ENCODE peak calls at places on chromosomes 11 and 22, in seven cellular contexts. S, H, A, V, U, W and K are unnamed samples.

GRCh38 chr22:36369004-36369921 is 18.5 kb downstream of the MYH9 start:
- DNase-seq in S (no peak), H (no peak), A (no peak), V (no peak), U (no peak), W (no peak), K (no peak)

GRCh38 chr11:16612234-16612571 is 126.2 kb upstream of the C11orf58 start:
- DNase-seq in S (no peak), H (no peak), A (no peak), V (no peak), U (no peak), W (no peak), K (no peak)

GRCh38 chr11:11463397-11463796 is 110.3 kb upstream of the CSNK2A3 start:
- DNase-seq in S (no peak), H (no peak), A (no peak), V (no peak), U (no peak), W (peak), K (no peak)

GRCh38 chr11:113272927-113273615 is 41.3 kb upstream of the TTC12 start:
- DNase-seq in S (no peak), H (no peak), A (no peak), V (no peak), U (no peak), W (no peak), K (no peak)

GRCh38 chr22:44143596-44143995 is 37.1 kb upstream of the PARVG start:
- DNase-seq in S (no peak), H (no peak), A (no peak), V (no peak), U (no peak), W (no peak), K (no peak)

GRCh38 chr11:45926536-45927331 is 4.3 kb downstream of the LARGE2 start:
- DNase-seq in S (no peak), H (no peak), A (no peak), V (no peak), U (no peak), W (no peak), K (no peak)

GRCh38 chr22:31253949-31254348 is 38.3 kb downstream of the PIK3IP1 start:
- DNase-seq in S (no peak), H (no peak), A (peak), V (no peak), U (no peak), W (peak), K (no peak)

GRCh38 chr11:128476729-128477128 is 110.6 kb downstream of the ETS1 start:
- DNase-seq in S (no peak), H (no peak), A (peak), V (no peak), U (no peak), W (no peak), K (no peak)

GRCh38 chr11:119896387-119897045 is 167.5 kb upstream of the NECTIN1 start:
- DNase-seq in S (no peak), H (no peak), A (no peak), V (no peak), U (no peak), W (no peak), K (no peak)

GRCh38 chr22:24350627-24351026 is 76.8 kb upstream of the ADORA2A start:
- DNase-seq in S (no peak), H (no peak), A (no peak), V (no peak), U (no peak), W (no peak), K (no peak)

GRCh38 chr22:47133263-47133662 is 370.8 kb downstream of the TBC1D22A start:
- DNase-seq in S (no peak), H (no peak), A (no peak), V (no peak), U (no peak), W (no peak), K (peak)

GRCh38 chr11:128492461-128492860 is 94.9 kb downstream of the ETS1 start:
- DNase-seq in S (peak), H (no peak), A (no peak), V (no peak), U (no peak), W (no peak), K (peak)